ENCODE peak calls at places on chromosome 14, in five cellular contexts. One of them, this sample, is unnamed.

GRCh38 chr14:100107236-100107635 is 42.0 kb downstream of the EVL start:
- DNase-seq in mammary epithelial cell: peak; percentile 92
- DNase-seq in BJ: no peak
- DNase-seq in activated B cell treated with CpG ODN at 0.5 μM for 24 hours: no peak
- DNase-seq in foreskin fibroblast: no peak
- DNase-seq in this sample: no peak

GRCh38 chr14:92729632-92730358 is 18.6 kb downstream of the LGMN start:
- DNase-seq in mammary epithelial cell: peak; percentile 87
- DNase-seq in BJ: no peak
- DNase-seq in activated B cell treated with CpG ODN at 0.5 μM for 24 hours: no peak
- DNase-seq in foreskin fibroblast: peak; percentile 66
- DNase-seq in this sample: peak; percentile 59

GRCh38 chr14:68458840-68459469 is 333.9 kb downstream of the ZFP36L1 start:
- DNase-seq in mammary epithelial cell: peak; percentile 90
- DNase-seq in BJ: peak; percentile 61
- DNase-seq in activated B cell treated with CpG ODN at 0.5 μM for 24 hours: no peak
- DNase-seq in foreskin fibroblast: peak; percentile 67
- DNase-seq in this sample: peak; percentile 71

GRCh38 chr14:94571395-94571794 is 9.8 kb upstream of the SERPINA5 start:
- DNase-seq in mammary epithelial cell: no peak
- DNase-seq in BJ: no peak
- DNase-seq in activated B cell treated with CpG ODN at 0.5 μM for 24 hours: no peak
- DNase-seq in foreskin fibroblast: no peak
- DNase-seq in this sample: no peak

GRCh38 chr14:91270188-91270587 is 25.7 kb upstream of the GPR68 start:
- DNase-seq in mammary epithelial cell: no peak
- DNase-seq in BJ: no peak
- DNase-seq in activated B cell treated with CpG ODN at 0.5 μM for 24 hours: no peak
- DNase-seq in foreskin fibroblast: no peak
- DNase-seq in this sample: no peak

GRCh38 chr14:75399819-75400678 is 27.8 kb upstream of the JDP2 start:
- DNase-seq in mammary epithelial cell: peak; percentile 86
- DNase-seq in BJ: no peak
- DNase-seq in activated B cell treated with CpG ODN at 0.5 μM for 24 hours: no peak
- DNase-seq in foreskin fibroblast: peak; percentile 52
- DNase-seq in this sample: no peak

GRCh38 chr14:92456215-92457017 is 57.2 kb upstream of the RIN3 start:
- DNase-seq in mammary epithelial cell: peak; percentile 25
- DNase-seq in BJ: no peak
- DNase-seq in activated B cell treated with CpG ODN at 0.5 μM for 24 hours: no peak
- DNase-seq in foreskin fibroblast: peak; percentile 68
- DNase-seq in this sample: peak; percentile 54

GRCh38 chr14:90700928-90701776 is 115.1 kb downstream of the TTC7B start:
- DNase-seq in mammary epithelial cell: no peak
- DNase-seq in BJ: no peak
- DNase-seq in activated B cell treated with CpG ODN at 0.5 μM for 24 hours: no peak
- DNase-seq in foreskin fibroblast: no peak
- DNase-seq in this sample: no peak

GRCh38 chr14:34824256-34824655 is 50.9 kb downstream of the BAZ1A start:
- DNase-seq in mammary epithelial cell: no peak
- DNase-seq in BJ: no peak
- DNase-seq in activated B cell treated with CpG ODN at 0.5 μM for 24 hours: no peak
- DNase-seq in foreskin fibroblast: no peak
- DNase-seq in this sample: no peak

GRCh38 chr14:89828473-89829200 is 125.9 kb downstream of the EFCAB11 start:
- DNase-seq in mammary epithelial cell: no peak
- DNase-seq in BJ: no peak
- DNase-seq in activated B cell treated with CpG ODN at 0.5 μM for 24 hours: no peak
- DNase-seq in foreskin fibroblast: no peak
- DNase-seq in this sample: peak; percentile 24

GRCh38 chr14:68523994-68524725 is 268.7 kb downstream of the ZFP36L1 start:
- DNase-seq in mammary epithelial cell: no peak
- DNase-seq in BJ: no peak
- DNase-seq in activated B cell treated with CpG ODN at 0.5 μM for 24 hours: no peak
- DNase-seq in foreskin fibroblast: peak; percentile 63
- DNase-seq in this sample: no peak

GRCh38 chr14:20802341-20803084 is at the start of gene RNASE1:
- DNase-seq in mammary epithelial cell: no peak
- DNase-seq in BJ: no peak
- DNase-seq in activated B cell treated with CpG ODN at 0.5 μM for 24 hours: no peak
- DNase-seq in foreskin fibroblast: no peak
- DNase-seq in this sample: no peak

GRCh38 chr14:55470025-55470424 is 29.6 kb upstream of the TBPL2 start:
- DNase-seq in mammary epithelial cell: no peak
- DNase-seq in BJ: no peak
- DNase-seq in activated B cell treated with CpG ODN at 0.5 μM for 24 hours: no peak
- DNase-seq in foreskin fibroblast: no peak
- DNase-seq in this sample: no peak

GRCh38 chr14:23546450-23547035 is 5.0 kb downstream of the ZFHX2 start:
- DNase-seq in mammary epithelial cell: no peak
- DNase-seq in BJ: no peak
- DNase-seq in activated B cell treated with CpG ODN at 0.5 μM for 24 hours: no peak
- DNase-seq in foreskin fibroblast: no peak
- DNase-seq in this sample: no peak

GRCh38 chr14:104226421-104227385 is 88.3 kb downstream of the KIF26A start:
- DNase-seq in mammary epithelial cell: no peak
- DNase-seq in BJ: no peak
- DNase-seq in activated B cell treated with CpG ODN at 0.5 μM for 24 hours: no peak
- DNase-seq in foreskin fibroblast: no peak
- DNase-seq in this sample: no peak

GRCh38 chr14:60722163-60722835 is 1.9 kb downstream of the SIX4 start:
- DNase-seq in mammary epithelial cell: peak; percentile 64
- DNase-seq in BJ: no peak
- DNase-seq in activated B cell treated with CpG ODN at 0.5 μM for 24 hours: peak; percentile 25
- DNase-seq in foreskin fibroblast: peak; percentile 67
- DNase-seq in this sample: no peak

GRCh38 chr14:21098134-21098891 is at the start of gene ZNF219:
- DNase-seq in mammary epithelial cell: peak; percentile 74
- DNase-seq in BJ: no peak
- DNase-seq in activated B cell treated with CpG ODN at 0.5 μM for 24 hours: peak; percentile 43
- DNase-seq in foreskin fibroblast: no peak
- DNase-seq in this sample: no peak

GRCh38 chr14:20679907-20680306 is 4.5 kb upstream of the RNASE4 start:
- DNase-seq in mammary epithelial cell: no peak
- DNase-seq in BJ: no peak
- DNase-seq in activated B cell treated with CpG ODN at 0.5 μM for 24 hours: no peak
- DNase-seq in foreskin fibroblast: no peak
- DNase-seq in this sample: no peak

GRCh38 chr14:74161526-74162158 is 76.9 kb downstream of the LIN52 start:
- DNase-seq in mammary epithelial cell: no peak
- DNase-seq in BJ: no peak
- DNase-seq in activated B cell treated with CpG ODN at 0.5 μM for 24 hours: no peak
- DNase-seq in foreskin fibroblast: no peak
- DNase-seq in this sample: no peak

GRCh38 chr14:56949828-56950227 is 139.5 kb upstream of the OTX2 start:
- DNase-seq in mammary epithelial cell: no peak
- DNase-seq in BJ: no peak
- DNase-seq in activated B cell treated with CpG ODN at 0.5 μM for 24 hours: no peak
- DNase-seq in foreskin fibroblast: no peak
- DNase-seq in this sample: no peak

GRCh38 chr14:67674139-67674479 is 323 bp downstream of the VTI1B start:
- DNase-seq in mammary epithelial cell: peak; percentile 58
- DNase-seq in BJ: no peak
- DNase-seq in activated B cell treated with CpG ODN at 0.5 μM for 24 hours: peak; percentile 47
- DNase-seq in foreskin fibroblast: no peak
- DNase-seq in this sample: no peak

GRCh38 chr14:69701269-69701668 is 65.7 kb upstream of the SRSF5 start:
- DNase-seq in mammary epithelial cell: no peak
- DNase-seq in BJ: no peak
- DNase-seq in activated B cell treated with CpG ODN at 0.5 μM for 24 hours: no peak
- DNase-seq in foreskin fibroblast: no peak
- DNase-seq in this sample: no peak

GRCh38 chr14:69699743-69700309 is 67.1 kb upstream of the SRSF5 start:
- DNase-seq in mammary epithelial cell: no peak
- DNase-seq in BJ: no peak
- DNase-seq in activated B cell treated with CpG ODN at 0.5 μM for 24 hours: no peak
- DNase-seq in foreskin fibroblast: no peak
- DNase-seq in this sample: no peak

GRCh38 chr14:69700609-69701008 is 66.3 kb upstream of the SRSF5 start:
- DNase-seq in mammary epithelial cell: no peak
- DNase-seq in BJ: no peak
- DNase-seq in activated B cell treated with CpG ODN at 0.5 μM for 24 hours: no peak
- DNase-seq in foreskin fibroblast: no peak
- DNase-seq in this sample: no peak

GRCh38 chr14:69703047-69704046 is 63.6 kb upstream of the SRSF5 start:
- DNase-seq in mammary epithelial cell: no peak
- DNase-seq in BJ: no peak
- DNase-seq in activated B cell treated with CpG ODN at 0.5 μM for 24 hours: no peak
- DNase-seq in foreskin fibroblast: no peak
- DNase-seq in this sample: no peak

DNA sequence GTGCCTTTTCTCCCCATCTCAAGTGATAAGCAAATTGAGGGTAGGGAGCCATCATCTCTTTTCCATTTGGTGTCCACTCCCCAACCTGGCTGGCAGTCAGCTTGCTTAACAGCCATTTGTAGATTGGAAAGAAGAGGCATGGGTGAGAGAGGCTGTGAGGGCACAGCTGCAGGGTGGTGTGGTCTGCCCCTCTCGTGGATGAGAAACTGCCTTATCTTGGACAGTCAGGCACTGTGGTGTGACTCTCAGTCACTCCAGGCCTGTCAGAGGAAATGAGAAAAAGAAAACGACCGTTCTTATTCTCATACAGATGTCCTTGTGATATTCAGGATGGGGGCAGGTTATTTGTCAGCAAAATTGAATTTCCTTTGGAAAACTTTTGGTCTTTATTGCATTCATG is 65.1 kb upstream of the SRSF5 start:
- DNase-seq in mammary epithelial cell: no peak
- DNase-seq in BJ: no peak
- DNase-seq in activated B cell treated with CpG ODN at 0.5 μM for 24 hours: no peak
- DNase-seq in foreskin fibroblast: no peak
- DNase-seq in this sample: no peak
- TF ChIP-seq CTCF in mammary epithelial cell: no peak
- TF ChIP-seq CTCF in BJ: no peak
- TF ChIP-seq CTCF in activated B cell treated with CpG ODN at 0.5 μM for 24 hours: no peak
- TF ChIP-seq CTCF in foreskin fibroblast: no peak
- TF ChIP-seq CTCF in this sample: no peak

GRCh38 chr14:22265319-22266140 is 323.5 kb downstream of the DAD1 start:
- DNase-seq in mammary epithelial cell: peak; percentile 73
- DNase-seq in BJ: no peak
- DNase-seq in activated B cell treated with CpG ODN at 0.5 μM for 24 hours: no peak
- DNase-seq in foreskin fibroblast: no peak
- DNase-seq in this sample: no peak
- TF ChIP-seq CTCF in mammary epithelial cell: peak; percentile 21
- TF ChIP-seq CTCF in BJ: no peak
- TF ChIP-seq CTCF in activated B cell treated with CpG ODN at 0.5 μM for 24 hours: no peak
- TF ChIP-seq CTCF in foreskin fibroblast: no peak
- TF ChIP-seq CTCF in this sample: no peak

GRCh38 chr14:41824441-41824840 is 217.8 kb downstream of the LRFN5 start:
- DNase-seq in mammary epithelial cell: no peak
- DNase-seq in BJ: no peak
- DNase-seq in activated B cell treated with CpG ODN at 0.5 μM for 24 hours: no peak
- DNase-seq in foreskin fibroblast: no peak
- DNase-seq in this sample: no peak
- TF ChIP-seq CTCF in mammary epithelial cell: no peak
- TF ChIP-seq CTCF in BJ: no peak
- TF ChIP-seq CTCF in activated B cell treated with CpG ODN at 0.5 μM for 24 hours: no peak
- TF ChIP-seq CTCF in foreskin fibroblast: no peak
- TF ChIP-seq CTCF in this sample: no peak

GRCh38 chr14:106551265-106551664 is 1024.9 kb downstream of the TMEM121 start:
- DNase-seq in mammary epithelial cell: no peak
- DNase-seq in BJ: no peak
- DNase-seq in activated B cell treated with CpG ODN at 0.5 μM for 24 hours: no peak
- DNase-seq in foreskin fibroblast: no peak
- DNase-seq in this sample: no peak
- TF ChIP-seq CTCF in mammary epithelial cell: peak; percentile 17
- TF ChIP-seq CTCF in BJ: no peak
- TF ChIP-seq CTCF in activated B cell treated with CpG ODN at 0.5 μM for 24 hours: no peak
- TF ChIP-seq CTCF in foreskin fibroblast: no peak
- TF ChIP-seq CTCF in this sample: no peak

DNA sequence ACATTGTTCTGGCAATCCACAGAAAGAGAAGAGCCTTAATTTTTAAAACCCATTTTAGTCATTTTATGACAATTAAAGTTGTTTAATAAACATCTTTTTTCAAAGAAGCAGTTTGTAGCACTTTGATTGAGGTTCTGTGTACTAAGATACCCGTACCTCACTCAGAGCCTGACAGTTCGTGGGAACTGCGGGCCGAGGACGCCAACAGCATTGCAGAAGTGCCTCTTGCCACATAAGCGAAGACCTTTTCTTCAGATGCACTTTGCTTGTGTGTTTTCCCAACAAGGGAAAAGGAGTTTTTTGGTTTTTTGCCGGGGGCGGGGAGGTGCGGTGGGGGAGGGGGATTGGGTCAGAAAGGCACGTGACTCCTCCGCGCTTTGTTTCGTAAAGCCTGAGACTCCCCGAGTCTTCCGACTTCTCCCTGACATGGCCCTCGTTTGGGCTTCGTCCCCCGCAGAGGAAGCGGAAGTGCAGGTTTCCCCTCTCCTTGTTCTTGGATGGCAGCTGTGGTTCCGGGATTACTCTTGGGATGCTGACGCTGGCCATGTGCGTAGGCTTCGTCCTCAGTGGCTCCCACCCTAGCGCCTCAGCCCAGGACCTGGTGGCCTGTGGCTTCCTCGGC is 70.8 kb downstream of the WDR20 start:
- DNase-seq in mammary epithelial cell: no peak
- DNase-seq in BJ: no peak
- DNase-seq in activated B cell treated with CpG ODN at 0.5 μM for 24 hours: no peak
- DNase-seq in foreskin fibroblast: no peak
- DNase-seq in this sample: no peak
- TF ChIP-seq CTCF in mammary epithelial cell: no peak
- TF ChIP-seq CTCF in BJ: no peak
- TF ChIP-seq CTCF in activated B cell treated with CpG ODN at 0.5 μM for 24 hours: no peak
- TF ChIP-seq CTCF in foreskin fibroblast: no peak
- TF ChIP-seq CTCF in this sample: no peak

GRCh38 chr14:86955955-86956354 is 1037.0 kb downstream of the GALC start:
- DNase-seq in mammary epithelial cell: no peak
- DNase-seq in BJ: no peak
- DNase-seq in activated B cell treated with CpG ODN at 0.5 μM for 24 hours: no peak
- DNase-seq in foreskin fibroblast: no peak
- DNase-seq in this sample: no peak

DNA sequence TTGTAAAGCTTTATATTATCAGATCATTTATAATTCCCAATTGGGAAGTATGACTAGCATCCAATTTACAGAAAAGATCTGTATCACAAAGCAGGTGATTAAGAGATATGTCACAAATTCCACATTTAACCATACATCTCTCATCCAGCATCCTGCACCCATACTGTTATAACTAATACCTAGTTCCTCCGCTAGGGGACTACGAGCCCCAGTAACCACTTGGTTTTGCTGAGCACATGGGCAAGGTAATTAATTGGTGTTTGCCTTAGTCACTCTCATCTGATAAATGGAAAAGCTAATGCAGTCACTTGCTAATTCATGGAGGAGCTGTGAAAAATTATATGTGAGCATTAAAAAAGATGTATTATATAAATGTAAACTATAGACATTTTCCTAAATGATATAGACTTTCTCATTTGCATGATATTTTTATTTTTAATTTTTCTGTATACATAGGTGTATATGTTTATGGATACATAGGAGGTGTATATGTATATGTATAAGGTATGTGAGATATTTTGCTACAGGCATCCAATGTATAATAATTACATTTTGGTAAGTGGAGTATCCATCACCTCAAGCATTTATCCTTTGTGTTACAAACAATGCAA is 1031.8 kb downstream of the GALC start:
- DNase-seq in mammary epithelial cell: peak; percentile 25
- DNase-seq in BJ: no peak
- DNase-seq in activated B cell treated with CpG ODN at 0.5 μM for 24 hours: no peak
- DNase-seq in foreskin fibroblast: no peak
- DNase-seq in this sample: no peak
- TF ChIP-seq CTCF in mammary epithelial cell: peak; percentile 56
- TF ChIP-seq CTCF in BJ: peak; percentile 64
- TF ChIP-seq CTCF in activated B cell treated with CpG ODN at 0.5 μM for 24 hours: no peak
- TF ChIP-seq CTCF in foreskin fibroblast: peak; percentile 32
- TF ChIP-seq CTCF in this sample: peak; percentile 40

GRCh38 chr14:37172024-37172869 is at the start of gene SLC25A21:
- DNase-seq in mammary epithelial cell: peak; percentile 85
- DNase-seq in BJ: peak; percentile 33
- DNase-seq in activated B cell treated with CpG ODN at 0.5 μM for 24 hours: no peak
- DNase-seq in foreskin fibroblast: peak; percentile 77
- DNase-seq in this sample: peak; percentile 56
- TF ChIP-seq CTCF in mammary epithelial cell: no peak
- TF ChIP-seq CTCF in BJ: peak; percentile 16
- TF ChIP-seq CTCF in activated B cell treated with CpG ODN at 0.5 μM for 24 hours: no peak
- TF ChIP-seq CTCF in foreskin fibroblast: peak; percentile 9
- TF ChIP-seq CTCF in this sample: peak; percentile 21

This sample was measured in AG09319.